ENCODE peak calls at places on chromosomes 12 and 14, in six cellular contexts. G is MM.1S, O is Peyer's patch, J is GM23248, Y is GM23338, C is IMR-90. I is an unnamed sample. For H3K4me1, the result is how much of the 10 kb centered on the place peaks cover.

GRCh38 chr14:32250681-32251080 is 47.6 kb upstream of the RNU6-8 start:
- DNase-seq in G (no peak), O (no peak), J (no peak), Y (no peak), C (no peak), I (no peak)

GRCh38 chr14:75989134-75989533 is 3.6 kb downstream of the IFT43 start:
- DNase-seq in G (no peak), O (no peak), J (peak), Y (no peak), C (peak), I (no peak)

GRCh38 chr12:14946856-14947255 is 8.5 kb upstream of the ERP27 start:
- DNase-seq in G (no peak), O (no peak), J (no peak), Y (no peak), C (no peak), I (no peak)

GRCh38 chr12:95848575-95849388 is 10.0 kb upstream of the SNRPF start:
- DNase-seq in G (peak), O (no peak), J (peak), Y (peak), C (peak), I (no peak)

GRCh38 chr14:25032092-25032784 is 17.7 kb downstream of the STXBP6 start:
- DNase-seq in G (peak), O (no peak), J (no peak), Y (peak), C (no peak), I (no peak)

GRCh38 chr12:107564946-107565345 is 120.7 kb upstream of the PWP1 start:
- DNase-seq in G (peak), O (no peak), J (peak), Y (peak), C (peak), I (no peak)

GRCh38 chr12:52925717-52926595 is 21.1 kb upstream of the KRT8 start:
- DNase-seq in G (no peak), O (peak), J (peak), Y (peak), C (no peak), I (no peak)

GRCh38 chr12:81078469-81079196 is 754 bp downstream of the ACSS3 start:
- DNase-seq in G (no peak), O (no peak), J (peak), Y (no peak), C (peak), I (no peak)

GRCh38 chr14:65502676-65503124 is 90.2 kb downstream of the FUT8 start:
- DNase-seq in G (no peak), O (no peak), J (peak), Y (no peak), C (peak), I (no peak)

GRCh38 chr14:36521598-36522345 is 1.7 kb upstream of the NKX2-1 start:
- DNase-seq in G (no peak), O (no peak), J (no peak), Y (peak), C (no peak), I (no peak)

GRCh38 chr14:74951443-74952194 is 3.8 kb downstream of the PGF start:
- DNase-seq in G (no peak), O (no peak), J (no peak), Y (no peak), C (no peak), I (no peak)

GRCh38 chr14:74952195-74952665 is 3.2 kb downstream of the PGF start:
- DNase-seq in G (no peak), O (no peak), J (no peak), Y (no peak), C (no peak), I (no peak)

GRCh38 chr14:74949859-74950572 is 5.4 kb downstream of the PGF start:
- DNase-seq in G (no peak), O (no peak), J (no peak), Y (no peak), C (no peak), I (no peak)

GRCh38 chr14:74949211-74949610 is 6.2 kb downstream of the PGF start:
- DNase-seq in G (no peak), O (no peak), J (no peak), Y (no peak), C (no peak), I (no peak)

DNA sequence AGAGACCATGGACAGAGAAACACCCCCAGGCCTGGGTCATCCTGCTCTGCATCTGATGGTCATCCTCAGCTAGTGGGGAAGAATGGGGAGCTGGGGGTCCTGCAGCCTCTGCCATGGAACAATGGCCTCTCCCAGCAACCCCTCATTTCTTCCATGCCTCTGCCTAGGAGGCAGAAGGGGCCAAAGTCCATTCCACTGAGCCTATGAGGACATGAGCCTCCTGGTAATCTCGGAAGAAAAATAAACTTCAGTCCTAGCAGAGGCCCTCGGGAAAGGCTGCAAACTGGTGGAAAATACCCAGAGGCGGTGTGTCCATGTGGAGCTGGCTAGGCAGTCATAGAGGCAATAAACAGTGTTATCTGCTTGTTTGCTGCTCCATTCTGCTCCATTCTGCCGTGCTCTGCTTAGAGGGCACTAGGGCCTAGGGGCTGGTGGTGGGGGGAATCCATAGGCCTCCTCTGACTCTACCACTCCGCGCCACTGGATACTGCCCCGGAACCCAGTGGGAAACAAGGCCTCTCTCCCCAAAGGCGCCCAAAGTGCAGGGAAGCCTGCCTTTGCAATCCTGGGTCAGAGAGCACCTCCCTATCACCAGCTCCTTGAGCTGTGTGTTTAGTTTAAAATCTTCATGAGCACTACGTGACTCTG is 4.5 kb downstream of the PGF start:
- DNase-seq in G (no peak), O (no peak), J (no peak), Y (no peak), C (peak), I (no peak)
- H3K4me1 ChIP-seq in G (under half), O (under half), J (under half), Y (under half), C (under half), I (under half)

GRCh38 chr12:98516184-98516873 is 939 bp downstream of the TMPO start:
- DNase-seq in G (peak), O (peak), J (peak), Y (peak), C (peak), I (peak)
- H3K4me3 ChIP-seq in G (peak), O (peak), J (peak), Y (peak), C (peak), I (peak)

GRCh38 chr12:125299840-125300239 is 234.6 kb downstream of the AACS start:
- DNase-seq in G (no peak), O (no peak), J (no peak), Y (no peak), C (no peak), I (no peak)
- H3K4me1 ChIP-seq in G (under half), O (under half), J (under half), Y (under half), C (under half), I (under half)

GRCh38 chr12:120258323-120258896 is 7.1 kb downstream of the PXN start:
- DNase-seq in G (no peak), O (no peak), J (no peak), Y (no peak), C (no peak), I (no peak)
- H3K4me3 ChIP-seq in G (no peak), O (no peak), J (peak), Y (no peak), C (no peak), I (no peak)

DNA sequence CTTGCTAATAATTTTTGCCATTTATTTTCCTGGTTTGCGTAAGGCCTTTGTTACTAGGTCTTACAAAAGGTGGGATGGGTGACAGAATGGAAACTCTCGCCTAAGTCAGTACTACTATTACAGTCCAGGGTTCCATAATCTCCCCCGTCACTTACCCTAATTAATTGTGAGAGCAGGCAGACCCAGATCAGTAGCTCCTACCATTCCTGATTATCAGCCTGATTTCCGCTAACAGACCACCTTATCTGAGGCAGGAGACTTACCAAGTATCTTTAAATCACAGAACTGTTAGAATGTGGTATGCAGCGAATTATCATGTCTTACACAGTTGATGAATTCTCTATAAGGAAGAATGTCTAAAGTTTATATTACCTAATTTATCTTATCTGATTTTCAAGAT is 234.7 kb downstream of the FOXN3 start:
- DNase-seq in G (no peak), O (no peak), J (no peak), Y (no peak), C (no peak), I (no peak)
- H3K4me1 ChIP-seq in G (under half), O (under half), J (under half), Y (under half), C (under half), I (under half)

GRCh38 chr14:61836184-61836583 is 74.0 kb downstream of the SNAPC1 start:
- DNase-seq in G (no peak), O (no peak), J (no peak), Y (peak), C (peak), I (no peak)
- H3K4me3 ChIP-seq in G (no peak), O (no peak), J (no peak), Y (no peak), C (no peak), I (no peak)

DNA sequence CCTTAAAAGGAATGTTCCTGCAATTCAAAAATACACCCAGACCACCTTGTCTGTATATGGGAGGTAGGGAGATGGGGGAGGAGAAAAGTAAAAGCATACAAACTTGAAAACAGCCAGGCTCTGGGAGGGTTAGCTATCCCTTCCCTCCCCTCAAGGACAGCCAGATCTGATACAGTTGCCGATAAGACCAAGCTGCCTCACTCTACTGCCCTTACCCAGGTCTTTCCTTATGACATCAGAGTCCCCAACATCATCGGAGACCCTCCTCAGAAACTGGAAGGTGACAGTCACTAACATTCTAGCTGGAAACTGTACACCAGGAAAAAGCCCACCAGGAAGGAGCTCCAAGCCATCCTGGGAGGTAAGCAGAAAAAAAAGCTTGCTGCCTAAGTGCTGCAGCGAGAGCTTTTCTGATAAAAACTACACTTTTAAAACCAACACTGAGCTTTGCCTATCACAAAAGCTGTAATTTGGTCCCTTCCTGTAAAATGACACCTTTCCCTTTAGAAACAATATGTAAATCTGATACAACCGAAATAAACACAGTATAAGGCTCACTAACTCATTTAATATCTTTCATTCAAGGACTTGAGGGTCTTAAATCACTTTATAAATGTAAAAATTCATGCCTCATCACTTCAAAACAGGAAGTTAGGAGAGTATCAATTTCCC is 20.5 kb upstream of the PLEKHH1 start:
- DNase-seq in G (no peak), O (no peak), J (no peak), Y (no peak), C (no peak), I (no peak)
- H3K4me1 ChIP-seq in G (under half), O (under half), J (under half), Y (under half), C (under half), I (under half)

DNA sequence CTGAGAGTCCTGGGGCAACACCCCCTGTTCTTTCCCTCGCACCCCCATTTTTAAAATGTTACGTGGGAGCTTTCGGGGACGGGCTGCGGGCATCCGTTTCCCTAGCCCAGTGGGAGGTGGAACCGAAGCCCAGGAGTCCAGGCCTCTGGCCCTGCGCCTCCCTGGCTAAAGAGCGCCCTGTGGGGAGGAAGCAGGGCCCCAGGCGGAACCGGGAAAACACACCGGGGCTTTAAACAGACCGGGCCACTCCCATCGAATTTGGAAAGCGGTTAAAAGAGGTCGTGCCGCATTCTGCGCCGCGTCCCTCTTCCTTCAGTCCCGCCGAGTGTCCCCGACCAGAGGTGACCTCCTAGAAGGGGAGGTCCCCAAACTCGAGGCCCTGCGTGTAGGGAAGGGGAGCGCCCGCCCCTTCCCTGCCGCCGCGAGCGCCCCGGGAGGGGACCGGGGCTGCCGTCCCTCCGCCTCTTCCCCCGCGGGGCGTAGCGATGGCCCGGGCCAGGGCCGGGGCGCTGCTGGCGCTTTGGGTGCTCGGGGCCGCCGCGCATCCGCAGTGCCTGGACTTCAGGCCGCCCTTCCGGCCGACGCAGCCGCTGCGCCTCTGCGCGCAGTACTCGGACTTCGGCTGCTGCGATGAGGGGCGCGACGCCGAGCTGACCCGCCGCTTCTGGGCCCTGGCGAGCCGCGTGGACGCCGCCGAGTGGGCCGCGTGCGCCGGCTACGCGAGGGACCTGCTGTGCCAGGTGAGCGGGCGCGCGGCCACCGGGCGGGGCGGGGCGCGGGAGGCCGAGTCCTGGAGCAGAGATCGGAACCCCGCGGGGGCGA is at the start of gene HHIPL1:
- DNase-seq in G (no peak), O (peak), J (peak), Y (peak), C (peak), I (no peak)
- H3K4me3 ChIP-seq in G (no peak), O (peak), J (peak), Y (peak), C (peak), I (no peak)

GRCh38 chr12:110568752-110569151 is 14.4 kb downstream of the PPTC7 start:
- DNase-seq in G (no peak), O (no peak), J (no peak), Y (no peak), C (no peak), I (no peak)

GRCh38 chr12:110563702-110564470 is 19.2 kb downstream of the PPTC7 start:
- DNase-seq in G (no peak), O (no peak), J (peak), Y (no peak), C (peak), I (no peak)

GRCh38 chr12:110566993-110567392 is 16.1 kb downstream of the PPTC7 start:
- DNase-seq in G (no peak), O (no peak), J (no peak), Y (no peak), C (no peak), I (no peak)

GRCh38 chr12:110564471-110564991 is 18.6 kb downstream of the PPTC7 start:
- DNase-seq in G (no peak), O (no peak), J (no peak), Y (no peak), C (no peak), I (no peak)

DNA sequence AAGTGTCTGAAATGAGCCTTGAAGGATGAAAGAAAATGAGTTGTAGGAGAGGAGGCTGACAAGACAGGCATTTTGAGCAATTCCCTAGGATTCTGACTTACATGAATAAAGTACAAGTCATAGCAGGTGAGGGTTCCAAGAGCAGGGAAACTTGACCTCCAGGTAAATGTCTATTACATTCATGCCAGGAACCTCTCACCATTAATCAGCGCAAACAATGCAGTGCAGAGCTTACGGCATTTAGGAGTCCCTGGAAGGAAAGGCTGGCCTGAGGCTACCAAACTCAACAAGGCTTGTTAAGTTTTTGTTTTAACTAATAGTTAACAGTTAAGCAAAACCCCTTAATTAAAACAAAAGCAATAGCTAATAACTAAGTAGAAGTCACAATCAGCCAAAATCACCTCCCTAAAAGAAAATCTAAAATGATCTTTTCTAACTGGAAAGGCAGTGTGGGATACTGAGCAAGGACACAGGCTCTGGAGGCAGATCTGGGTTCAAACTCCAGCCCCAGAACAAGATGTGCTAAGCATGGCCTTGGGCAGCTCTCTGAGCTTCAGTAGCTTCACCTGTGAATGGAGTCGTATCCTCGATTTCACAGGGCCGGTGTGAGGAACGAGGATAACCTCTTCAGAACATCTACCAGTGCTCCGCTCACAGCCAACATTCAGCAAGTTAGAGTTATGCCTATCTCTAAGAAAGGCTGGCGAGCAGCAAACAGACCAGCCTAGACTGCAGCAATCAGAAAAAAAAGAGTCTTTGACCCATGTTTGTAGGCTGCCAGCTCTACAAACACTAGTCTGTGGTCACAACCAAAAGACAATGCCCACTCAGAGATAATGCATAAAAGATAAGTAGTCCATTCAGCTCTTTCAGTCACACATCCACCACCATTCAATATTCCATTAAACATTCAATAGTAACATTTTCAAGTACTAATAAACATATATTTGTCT is 16.9 kb downstream of the PPTC7 start:
- DNase-seq in G (no peak), O (no peak), J (no peak), Y (no peak), C (no peak), I (no peak)
- H3K4me1 ChIP-seq in G (under half), O (under half), J (under half), Y (under half), C (under half), I (half or more)

I was measured in CD4-positive, alpha-beta memory T cell.